ENCODE peak calls at places on chromosomes 13 and 19, in five cellular contexts. One of them, this sample, is unnamed.
A peak's percentile ranks its signal among the peaks of the same experiment; 100 is the strongest.

GRCh38 chr19:19487077-19488040 is 28.0 kb downstream of the TSSK6 start:
- DNase-seq in mesendoderm: no peak
- DNase-seq in IMR-90: no peak
- DNase-seq in neuronal stem cell: no peak
- DNase-seq in trophoblast cell: no peak
- DNase-seq in this sample: no peak

GRCh38 chr13:40539954-40540706 is 126.3 kb downstream of the FOXO1 start:
- DNase-seq in neuronal stem cell: peak; percentile 29
- DNase-seq in IMR-90: peak; percentile 52
- DNase-seq in trophoblast cell: peak; percentile 34
- DNase-seq in mesendoderm: peak; percentile 91
- DNase-seq in this sample: peak; percentile 72

GRCh38 chr19:4144666-4145261 is 8.7 kb upstream of the CREB3L3 start:
- DNase-seq in neuronal stem cell: no peak
- DNase-seq in trophoblast cell: no peak
- DNase-seq in mesendoderm: no peak
- DNase-seq in IMR-90: peak; percentile 43
- DNase-seq in this sample: peak; percentile 45

GRCh38 chr19:41882568-41883462 is at the start of gene ARHGEF1:
- DNase-seq in IMR-90: no peak
- DNase-seq in trophoblast cell: no peak
- DNase-seq in neuronal stem cell: no peak
- DNase-seq in mesendoderm: no peak
- DNase-seq in this sample: peak; percentile 12

GRCh38 chr19:5832049-5832448 is 7.5 kb downstream of the FUT6 start:
- DNase-seq in trophoblast cell: no peak
- DNase-seq in mesendoderm: no peak
- DNase-seq in IMR-90: no peak
- DNase-seq in neuronal stem cell: no peak
- DNase-seq in this sample: no peak

GRCh38 chr19:3479177-3479818 is 1.0 kb downstream of the SMIM24 start:
- DNase-seq in IMR-90: no peak
- DNase-seq in mesendoderm: peak; percentile 66
- DNase-seq in trophoblast cell: no peak
- DNase-seq in neuronal stem cell: no peak
- DNase-seq in this sample: no peak

GRCh38 chr13:27006519-27007161 is 165.0 kb downstream of the USP12 start:
- DNase-seq in trophoblast cell: no peak
- DNase-seq in mesendoderm: peak; percentile 22
- DNase-seq in IMR-90: peak; percentile 12
- DNase-seq in neuronal stem cell: no peak
- DNase-seq in this sample: peak; percentile 60

GRCh38 chr19:17721821-17722220 is 2.5 kb downstream of the MAP1S start:
- DNase-seq in trophoblast cell: no peak
- DNase-seq in IMR-90: peak; percentile 13
- DNase-seq in mesendoderm: no peak
- DNase-seq in neuronal stem cell: no peak
- DNase-seq in this sample: peak; percentile 43

GRCh38 chr19:19668230-19669012 is at the start of gene ZNF101:
- DNase-seq in IMR-90: peak; percentile 85
- DNase-seq in trophoblast cell: peak; percentile 91
- DNase-seq in neuronal stem cell: peak; percentile 89
- DNase-seq in mesendoderm: peak; percentile 97
- DNase-seq in this sample: peak; percentile 90

GRCh38 chr13:90070837-90071525 is 1276.5 kb upstream of the MIR17HG start:
- DNase-seq in neuronal stem cell: no peak
- DNase-seq in IMR-90: no peak
- DNase-seq in mesendoderm: no peak
- DNase-seq in trophoblast cell: no peak
- DNase-seq in this sample: no peak

GRCh38 chr13:90068658-90069057 is 1278.8 kb upstream of the MIR17HG start:
- DNase-seq in mesendoderm: no peak
- DNase-seq in trophoblast cell: no peak
- DNase-seq in IMR-90: no peak
- DNase-seq in neuronal stem cell: no peak
- DNase-seq in this sample: no peak

DNA sequence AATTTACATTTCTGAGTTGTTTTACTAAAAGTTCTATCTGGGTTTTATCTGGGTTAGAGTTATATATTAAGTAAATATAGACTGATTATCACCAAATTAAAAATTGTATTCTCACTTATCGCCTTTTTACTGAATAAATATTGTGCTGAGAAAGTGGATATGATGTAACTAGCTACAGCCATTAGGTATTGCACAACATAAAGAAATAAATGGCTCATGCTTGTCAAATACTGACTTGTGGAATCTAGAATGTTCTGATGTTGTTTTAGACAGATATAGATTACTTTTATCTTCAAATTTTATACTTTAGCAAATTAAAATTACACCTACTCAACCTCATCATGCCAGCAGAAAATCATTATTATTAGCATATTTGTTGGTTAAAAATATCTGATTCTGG is 1277.1 kb upstream of the MIR17HG start:
- DNase-seq in trophoblast cell: no peak
- DNase-seq in mesendoderm: no peak
- DNase-seq in IMR-90: no peak
- DNase-seq in neuronal stem cell: no peak
- DNase-seq in this sample: peak; percentile 3
- H2AK5ac ChIP-seq in trophoblast cell: no peak overlapping the region
- H2AK5ac ChIP-seq in mesendoderm: no peak overlapping the region
- H2AK5ac ChIP-seq in IMR-90: no peak overlapping the region
- H2AK5ac ChIP-seq in neuronal stem cell: no peak overlapping the region
- H2AK5ac ChIP-seq in this sample: no peak overlapping the region

GRCh38 chr19:35119091-35119490 is 3.5 kb downstream of the FXYD3 start:
- DNase-seq in neuronal stem cell: no peak
- DNase-seq in trophoblast cell: no peak
- DNase-seq in mesendoderm: no peak
- DNase-seq in IMR-90: no peak
- DNase-seq in this sample: no peak
- H3K27ac ChIP-seq in neuronal stem cell: no peak overlapping the region
- H3K27ac ChIP-seq in trophoblast cell: no peak overlapping the region
- H3K27ac ChIP-seq in mesendoderm: no peak overlapping the region
- H3K27ac ChIP-seq in IMR-90: no peak overlapping the region
- H3K27ac ChIP-seq in this sample: no peak overlapping the region

DNA sequence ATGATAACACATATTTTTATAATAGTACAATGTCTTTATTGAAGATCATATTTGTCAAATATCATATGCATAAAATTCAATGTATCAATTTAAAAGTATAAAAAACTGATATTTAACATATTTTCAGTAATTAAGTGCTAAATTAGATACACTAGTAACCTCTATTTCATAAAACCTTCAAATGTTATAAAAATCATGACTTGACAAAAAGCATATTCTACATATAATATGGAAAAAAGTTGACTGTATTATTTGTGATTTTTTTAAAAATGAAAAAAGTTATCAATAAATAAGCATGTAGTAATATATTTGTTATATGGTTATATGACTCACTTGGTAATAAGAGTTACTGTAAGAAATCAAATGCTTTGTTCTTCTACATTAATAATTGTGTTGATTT is 356.9 kb downstream of the DIAPH3 start:
- DNase-seq in trophoblast cell: no peak
- DNase-seq in mesendoderm: no peak
- DNase-seq in IMR-90: no peak
- DNase-seq in neuronal stem cell: no peak
- DNase-seq in this sample: no peak
- H3K4me3 ChIP-seq in trophoblast cell: no peak overlapping the region
- H3K4me3 ChIP-seq in mesendoderm: no peak overlapping the region
- H3K4me3 ChIP-seq in IMR-90: no peak overlapping the region
- H3K4me3 ChIP-seq in neuronal stem cell: no peak overlapping the region
- H3K4me3 ChIP-seq in this sample: no peak overlapping the region

DNA sequence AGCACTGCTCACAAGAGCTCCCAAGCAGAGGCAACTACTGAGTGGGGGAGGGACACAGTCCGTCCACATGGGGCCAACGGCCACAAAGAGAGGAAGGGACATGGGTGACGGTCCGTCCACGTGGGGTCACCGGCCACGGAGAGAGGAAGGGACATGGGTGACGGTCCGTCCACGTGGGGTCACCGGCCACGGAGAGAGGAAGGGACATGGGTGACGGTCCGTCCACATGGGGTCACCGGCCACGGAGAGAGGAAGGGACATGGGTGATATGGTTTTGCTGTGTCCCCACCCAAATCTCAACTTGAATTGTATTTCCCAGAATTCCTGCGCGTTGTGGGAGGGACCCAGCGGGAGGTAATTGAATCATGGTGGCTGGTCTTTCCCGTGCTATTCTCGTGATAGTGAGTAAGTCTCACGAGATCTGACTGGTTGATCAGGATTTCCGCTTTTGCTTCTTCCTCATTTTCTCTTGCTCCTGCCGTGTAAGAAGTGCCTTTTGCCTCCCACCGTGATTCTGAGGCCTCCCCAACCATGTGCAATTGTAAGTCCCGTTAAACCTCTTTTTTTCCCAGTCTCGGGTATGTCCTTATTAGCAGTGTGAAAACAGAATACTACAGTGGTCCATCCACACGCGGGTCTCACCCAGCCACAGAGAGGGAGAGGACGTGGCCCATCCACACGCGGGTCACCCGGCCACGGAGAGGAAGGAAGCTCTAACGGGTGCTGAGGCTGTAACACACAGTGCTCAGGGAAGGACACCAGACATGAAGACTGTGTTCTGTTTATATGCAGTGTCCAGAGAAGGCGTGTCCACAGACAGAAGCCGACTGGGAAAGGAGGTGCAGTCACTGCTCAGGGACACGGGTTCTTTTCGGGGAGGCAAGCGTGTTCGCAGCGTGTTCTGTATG is 48.5 kb downstream of the GAS6 start:
- DNase-seq in trophoblast cell: no peak
- DNase-seq in IMR-90: no peak
- DNase-seq in neuronal stem cell: no peak
- DNase-seq in mesendoderm: no peak
- DNase-seq in this sample: peak; percentile 11
- H2AK5ac ChIP-seq in trophoblast cell: no peak overlapping the region
- H2AK5ac ChIP-seq in IMR-90: peak overlapping the region; percentile 75
- H2AK5ac ChIP-seq in neuronal stem cell: peak overlapping the region; percentile 95
- H2AK5ac ChIP-seq in mesendoderm: no peak overlapping the region
- H2AK5ac ChIP-seq in this sample: peak overlapping the region; percentile 43

DNA sequence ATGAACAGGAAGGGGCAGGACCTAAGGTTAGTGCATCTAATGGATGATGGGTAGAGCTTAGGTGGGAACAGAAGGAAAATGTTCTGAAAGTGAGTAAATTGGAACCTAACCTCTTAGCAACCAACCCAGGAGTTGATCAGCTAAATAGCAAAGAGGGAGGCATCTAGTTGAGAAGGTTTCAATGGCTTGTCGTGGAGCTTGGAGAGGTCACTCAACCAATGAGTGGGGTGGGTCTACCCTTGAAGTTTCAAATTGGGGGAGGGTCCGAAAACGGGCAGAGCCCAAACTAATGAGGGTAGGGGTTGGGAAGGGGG is 5.7 kb upstream of the SHKBP1 start:
- DNase-seq in IMR-90: no peak
- DNase-seq in mesendoderm: no peak
- DNase-seq in trophoblast cell: no peak
- DNase-seq in neuronal stem cell: no peak
- DNase-seq in this sample: no peak
- H3K27ac ChIP-seq in IMR-90: no peak overlapping the region
- H3K27ac ChIP-seq in mesendoderm: no peak overlapping the region
- H3K27ac ChIP-seq in trophoblast cell: no peak overlapping the region
- H3K27ac ChIP-seq in neuronal stem cell: no peak overlapping the region
- H3K27ac ChIP-seq in this sample: no peak overlapping the region

GRCh38 chr13:36907266-36907665 is 12.8 kb downstream of the SMAD9 start:
- DNase-seq in IMR-90: no peak
- DNase-seq in mesendoderm: no peak
- DNase-seq in trophoblast cell: no peak
- DNase-seq in neuronal stem cell: no peak
- DNase-seq in this sample: no peak

GRCh38 chr13:36910545-36910944 is 9.5 kb downstream of the SMAD9 start:
- DNase-seq in mesendoderm: peak; percentile 42
- DNase-seq in trophoblast cell: no peak
- DNase-seq in IMR-90: no peak
- DNase-seq in neuronal stem cell: no peak
- DNase-seq in this sample: no peak

GRCh38 chr13:36904219-36904618 is 15.8 kb downstream of the SMAD9 start:
- DNase-seq in IMR-90: no peak
- DNase-seq in mesendoderm: peak; percentile 20
- DNase-seq in trophoblast cell: no peak
- DNase-seq in neuronal stem cell: no peak
- DNase-seq in this sample: no peak

GRCh38 chr13:36907801-36908200 is 12.2 kb downstream of the SMAD9 start:
- DNase-seq in IMR-90: no peak
- DNase-seq in neuronal stem cell: no peak
- DNase-seq in trophoblast cell: no peak
- DNase-seq in mesendoderm: no peak
- DNase-seq in this sample: no peak

DNA sequence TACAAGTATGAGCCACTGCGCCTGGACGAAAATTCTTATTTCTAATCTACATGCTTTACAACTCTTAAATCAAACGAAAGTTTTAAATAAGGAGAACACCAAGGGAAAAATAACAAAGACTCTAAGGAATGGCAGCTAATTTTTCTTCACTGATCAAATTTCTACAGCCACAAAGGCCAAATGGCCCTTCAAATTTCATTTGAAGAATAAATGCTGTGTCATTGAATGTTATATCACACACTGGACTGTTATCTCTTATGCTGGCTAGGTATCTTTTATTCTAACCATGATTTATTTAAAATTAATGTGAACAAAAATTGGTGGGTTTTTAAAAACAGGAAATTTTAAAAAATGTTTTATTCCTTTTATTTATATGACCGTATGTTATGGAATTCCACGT is 14.1 kb downstream of the SMAD9 start:
- DNase-seq in mesendoderm: no peak
- DNase-seq in trophoblast cell: no peak
- DNase-seq in IMR-90: no peak
- DNase-seq in neuronal stem cell: no peak
- DNase-seq in this sample: no peak
- H3K4me3 ChIP-seq in mesendoderm: no peak overlapping the region
- H3K4me3 ChIP-seq in trophoblast cell: no peak overlapping the region
- H3K4me3 ChIP-seq in IMR-90: no peak overlapping the region
- H3K4me3 ChIP-seq in neuronal stem cell: no peak overlapping the region
- H3K4me3 ChIP-seq in this sample: no peak overlapping the region

DNA sequence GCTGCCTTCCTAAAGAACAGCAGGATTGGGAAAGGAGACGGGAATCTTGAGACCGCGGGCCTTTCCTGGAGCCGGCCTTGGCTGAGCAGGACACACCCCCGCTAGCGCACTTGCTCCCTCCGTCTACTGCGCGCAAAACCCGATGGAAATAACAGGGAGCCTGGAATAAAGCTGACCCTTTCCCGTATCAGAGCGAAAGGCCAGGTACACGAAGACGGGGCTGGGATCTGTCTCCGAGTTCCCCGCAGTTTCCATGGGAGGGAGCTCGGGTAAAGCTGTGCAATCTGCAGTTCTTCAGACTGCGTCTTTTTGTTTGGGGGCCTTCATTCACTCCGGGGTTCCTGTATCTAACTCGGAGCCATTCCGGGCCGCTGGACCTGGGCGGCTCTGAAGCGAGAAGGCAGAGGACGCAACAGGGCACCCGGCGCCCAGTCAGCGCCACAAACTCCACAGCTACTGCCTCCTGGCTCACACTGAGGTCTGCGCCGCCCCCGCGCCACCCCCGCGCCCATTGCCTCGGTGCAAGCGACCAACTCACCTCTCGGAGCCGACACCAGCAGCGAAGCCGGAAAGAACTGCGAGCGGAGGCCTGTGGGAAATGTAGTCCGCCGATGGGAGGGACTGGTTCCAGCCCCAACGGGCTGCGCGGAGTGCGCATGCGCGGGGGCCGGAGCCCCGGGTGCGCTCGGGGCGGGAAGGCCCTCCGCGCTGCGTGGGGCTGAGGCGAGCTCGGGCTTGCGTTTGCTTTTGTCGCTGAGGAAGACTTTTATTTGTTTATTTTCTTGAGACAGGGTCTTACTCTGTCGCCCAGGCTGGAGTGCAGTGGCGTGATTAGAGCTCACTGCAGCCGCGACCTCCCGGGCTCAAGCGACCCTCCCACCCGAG is at the start of gene ZFP14:
- DNase-seq in IMR-90: peak; percentile 91
- DNase-seq in trophoblast cell: peak; percentile 96
- DNase-seq in mesendoderm: peak; percentile 97
- DNase-seq in neuronal stem cell: peak; percentile 93
- DNase-seq in this sample: peak; percentile 94
- H2AK5ac ChIP-seq in IMR-90: no peak within 1 kb of the TSS
- H2AK5ac ChIP-seq in trophoblast cell: no peak within 1 kb of the TSS
- H2AK5ac ChIP-seq in mesendoderm: no peak within 1 kb of the TSS
- H2AK5ac ChIP-seq in neuronal stem cell: no peak within 1 kb of the TSS
- H2AK5ac ChIP-seq in this sample: no peak within 1 kb of the TSS

This sample was measured in mesenchymal stem cell.